ENCODE peak calls at places on chromosomes 12 and 14, in four cellular contexts. L is psoas muscle, F is A549, D is astrocyte of the spinal cord. V is an unnamed sample.

GRCh38 chr14:24250354-24250753 is 7.9 kb upstream of the TINF2 start:
- DNase-seq in L (no peak), F (no peak), D (no peak), V (no peak)

GRCh38 chr12:70221626-70222025 is 21.6 kb upstream of the CNOT2 start:
- DNase-seq in D (no peak), L (no peak), F (no peak), V (no peak)

GRCh38 chr12:104414581-104415305 is 42.0 kb upstream of the CHST11 start:
- DNase-seq in D (peak), L (no peak), F (no peak), V (no peak)

GRCh38 chr14:95364481-95365209 is 44.9 kb upstream of the CLMN start:
- DNase-seq in F (no peak), D (no peak), L (no peak), V (no peak)

GRCh38 chr14:56160058-56160457 is 41.8 kb downstream of the PELI2 start:
- DNase-seq in D (no peak), F (no peak), L (no peak), V (peak)

GRCh38 chr12:89817501-89818226 is 109.0 kb upstream of the ATP2B1 start:
- DNase-seq in D (no peak), F (no peak), L (no peak), V (no peak)

GRCh38 chr12:121872546-121873223 is 14.0 kb upstream of the HPD start:
- DNase-seq in L (no peak), F (no peak), D (peak), V (peak)

GRCh38 chr12:31790759-31791158 is 61.9 kb upstream of the AMN1 start:
- DNase-seq in F (no peak), L (no peak), D (no peak), V (no peak)

GRCh38 chr12:68368332-68368731 is 36.2 kb upstream of the MDM1 start:
- DNase-seq in L (no peak), F (no peak), D (no peak), V (no peak)

GRCh38 chr14:89428556-89429196 is 11.6 kb upstream of the FOXN3 start:
- DNase-seq in F (no peak), L (peak), D (peak), V (no peak)

GRCh38 chr12:12726543-12727093 is 9.4 kb downstream of the CDKN1B start:
- DNase-seq in L (no peak), F (peak), D (peak), V (peak)

GRCh38 chr14:105894125-105894977 is 368.0 kb downstream of the TMEM121 start:
- DNase-seq in L (peak), F (no peak), D (no peak), V (no peak)

GRCh38 chr14:54291491-54292191 is 105.2 kb upstream of the CDKN3 start:
- DNase-seq in D (peak), F (no peak), L (no peak), V (no peak)

GRCh38 chr12:54984602-54985376 is at the start of gene TESPA1:
- DNase-seq in F (no peak), D (no peak), L (peak), V (no peak)

GRCh38 chr12:68497112-68497511 is 113.6 kb upstream of the RAP1B start:
- DNase-seq in L (no peak), F (no peak), D (no peak), V (no peak)

GRCh38 chr12:27779837-27780611 is at the start of the genes KLHL42 and MANSC4:
- DNase-seq in D (peak), L (peak), F (peak), V (peak)

GRCh38 chr14:77058785-77059184 is 30.3 kb upstream of the IRF2BPL start:
- DNase-seq in F (no peak), L (no peak), D (no peak), V (no peak)

GRCh38 chr14:98704441-98704840 is 567.6 kb downstream of the BCL11B start:
- DNase-seq in D (no peak), F (no peak), L (no peak), V (no peak)

GRCh38 chr14:22814945-22815713 is at the start of gene SLC7A7:
- DNase-seq in F (peak), D (no peak), L (no peak), V (peak)

GRCh38 chr14:76908834-76909233 is 82.6 kb downstream of the LRRC74A start:
- DNase-seq in F (no peak), D (no peak), L (no peak), V (no peak)

GRCh38 chr14:23539209-23539866 is 12.2 kb downstream of the ZFHX2 start:
- DNase-seq in F (peak), L (no peak), D (peak), V (peak)

GRCh38 chr12:2743478-2743877 is 51.3 kb upstream of the FKBP4 start:
- DNase-seq in D (no peak), F (no peak), L (no peak), V (no peak)

GRCh38 chr12:107134558-107134957 is 41.2 kb upstream of the CRY1 start:
- DNase-seq in D (no peak), L (no peak), F (peak), V (no peak)

GRCh38 chr14:32469388-32470160 is 140.5 kb downstream of the AKAP6 start:
- DNase-seq in F (peak), L (no peak), D (peak), V (peak)

GRCh38 chr14:77988096-77988870 is 181.9 kb upstream of the NRXN3 start:
- DNase-seq in D (no peak), F (no peak), L (no peak), V (no peak)

GRCh38 chr12:70260610-70261009 is 17.4 kb downstream of the CNOT2 start:
- DNase-seq in L (no peak), D (no peak), F (no peak), V (no peak)

GRCh38 chr14:23094666-23095195 is at the start of gene ACIN1:
- DNase-seq in L (no peak), F (no peak), D (peak), V (peak)

GRCh38 chr12:119902084-119902509 is 25.0 kb upstream of the CIT start:
- DNase-seq in D (peak), L (no peak), F (peak), V (peak)

GRCh38 chr12:67667276-67668073 is 18.9 kb downstream of the DYRK2 start:
- DNase-seq in F (no peak), D (no peak), L (peak), V (peak)

GRCh38 chr14:32224731-32225377 is 21.8 kb upstream of the RNU6-8 start:
- DNase-seq in L (peak), F (peak), D (peak), V (peak)

GRCh38 chr12:12915654-12916053 is 24.3 kb downstream of the GPRC5A start:
- DNase-seq in D (no peak), F (no peak), L (no peak), V (no peak)

GRCh38 chr14:101985957-101986356 is 21.6 kb downstream of the DYNC1H1 start:
- DNase-seq in L (no peak), D (no peak), F (no peak), V (no peak)

GRCh38 chr12:114481200-114481535 is 75.2 kb upstream of the TBX5 start:
- DNase-seq in F (no peak), L (no peak), D (no peak), V (peak)
- H3K4me3 ChIP-seq in F (no peak), L (no peak), D (no peak), V (peak)

DNA sequence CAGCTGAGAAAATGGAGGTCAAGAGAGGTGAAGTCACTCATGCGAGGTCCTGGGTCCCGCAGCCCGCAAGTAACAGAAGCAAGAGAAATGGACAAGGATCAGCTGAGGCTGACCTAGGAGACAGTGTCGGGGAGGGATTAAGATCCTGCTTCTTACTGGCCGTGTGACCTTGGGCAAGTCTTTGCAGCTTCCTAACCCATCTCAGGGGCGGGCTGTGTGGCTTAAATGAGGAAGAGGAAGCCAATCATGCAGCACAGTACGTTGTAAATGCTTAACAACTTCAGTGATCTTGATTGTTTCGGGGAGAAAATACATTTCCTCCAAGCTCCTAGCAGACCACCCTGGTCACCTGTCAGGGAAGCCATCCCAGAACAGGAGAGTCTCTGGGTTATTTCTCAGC is 7.1 kb upstream of the PGF start:
- DNase-seq in D (no peak), F (no peak), L (no peak), V (no peak)
- TF ChIP-seq CTCF in D (no peak), F (no peak), L (no peak), V (no peak)

DNA sequence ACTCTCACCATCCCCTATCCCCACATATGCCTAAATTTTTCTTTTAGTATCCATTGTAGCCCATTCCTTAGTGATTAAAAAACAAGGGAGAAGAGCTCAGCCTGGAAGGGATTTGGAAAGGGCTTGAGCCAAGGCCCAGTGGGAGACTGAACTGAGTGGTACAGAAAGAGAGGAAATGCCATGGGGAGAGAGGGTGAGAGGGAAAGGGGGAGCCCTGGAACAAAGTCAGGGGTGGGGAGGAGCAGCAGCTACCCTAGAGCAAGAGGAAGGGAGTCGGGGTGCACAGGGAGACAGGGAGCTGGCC is 2.6 kb upstream of the ATN1 start:
- DNase-seq in D (peak), F (no peak), L (no peak), V (no peak)
- H3K4me3 ChIP-seq in D (no peak), F (no peak), L (peak), V (peak)

DNA sequence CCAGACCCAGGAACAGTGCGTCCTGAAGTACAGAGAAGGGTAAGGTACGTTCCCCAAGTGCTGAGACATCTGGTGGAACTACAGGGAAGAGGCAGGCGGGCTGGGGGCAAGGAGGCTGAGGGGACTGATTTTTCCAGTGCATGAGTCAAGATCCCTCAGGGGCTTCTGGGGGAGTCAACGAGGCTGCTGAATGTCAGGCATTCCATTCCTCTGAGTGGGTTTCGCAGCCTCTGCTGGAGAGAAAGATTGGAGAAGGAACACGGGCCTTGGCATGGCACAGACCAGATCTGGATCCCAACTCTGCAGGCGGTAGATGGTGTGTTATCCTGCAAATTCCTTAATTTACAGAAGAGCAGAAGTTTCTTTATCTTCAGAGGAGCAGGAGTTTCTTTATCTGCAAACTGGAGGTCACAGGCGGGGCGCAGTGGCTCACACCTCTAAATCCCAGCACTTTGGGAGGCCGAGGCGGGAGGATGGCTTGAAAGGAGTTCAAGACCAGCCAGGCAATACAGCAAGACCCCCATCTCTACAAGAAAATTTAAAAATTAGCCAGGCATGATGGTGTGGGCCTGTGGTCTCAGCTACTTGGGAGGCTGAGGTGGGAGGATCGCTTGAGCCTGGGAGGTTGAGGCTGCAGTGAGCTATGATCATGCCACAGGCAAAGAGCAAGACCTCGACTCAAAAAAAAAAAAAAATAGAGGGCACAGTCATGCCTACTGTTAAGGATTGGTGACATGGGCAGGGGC is 132.6 kb upstream of the MAP1LC3B2 start:
- DNase-seq in D (peak), F (peak), L (peak), V (peak)
- TF ChIP-seq CTCF in D (peak), F (peak), L (peak), V (peak)

V was measured in foreskin fibroblast.